ENCODE peak calls at places on chromosomes 11 and 22, in nine cellular contexts. One of them, this sample, is unnamed.

GRCh38 chr11:64371201-64371600 is 12.2 kb downstream of the RPS6KA4 start:
- DNase-seq in GM03348: no peak
- DNase-seq in ELR: no peak
- DNase-seq in RPMI8226: no peak
- DNase-seq in progenitor cell of endocrine pancreas: no peak
- DNase-seq in HEK293T: no peak
- DNase-seq in astrocyte: no peak
- DNase-seq in activated CD4-positive, alpha-beta T cell treated with anti-CD3 and anti-CD28 coated beads for 4 hours: no peak
- DNase-seq in PC-9: no peak
- DNase-seq in this sample: no peak

GRCh38 chr22:29269230-29269604 is 1.1 kb downstream of the EWSR1 start:
- DNase-seq in GM03348: no peak
- DNase-seq in ELR: no peak
- DNase-seq in RPMI8226: peak
- DNase-seq in progenitor cell of endocrine pancreas: no peak
- DNase-seq in HEK293T: no peak
- DNase-seq in astrocyte: no peak
- DNase-seq in activated CD4-positive, alpha-beta T cell treated with anti-CD3 and anti-CD28 coated beads for 4 hours: no peak
- DNase-seq in PC-9: no peak
- DNase-seq in this sample: no peak

GRCh38 chr22:29700949-29701927 is 18.6 kb upstream of the CABP7 start:
- DNase-seq in GM03348: no peak
- DNase-seq in ELR: peak
- DNase-seq in RPMI8226: no peak
- DNase-seq in progenitor cell of endocrine pancreas: no peak
- DNase-seq in HEK293T: peak
- DNase-seq in astrocyte: peak
- DNase-seq in activated CD4-positive, alpha-beta T cell treated with anti-CD3 and anti-CD28 coated beads for 4 hours: peak
- DNase-seq in PC-9: peak
- DNase-seq in this sample: no peak

GRCh38 chr11:2867142-2867541 is 18.4 kb downstream of the CDKN1C start:
- DNase-seq in GM03348: no peak
- DNase-seq in ELR: no peak
- DNase-seq in RPMI8226: no peak
- DNase-seq in progenitor cell of endocrine pancreas: no peak
- DNase-seq in HEK293T: no peak
- DNase-seq in astrocyte: no peak
- DNase-seq in activated CD4-positive, alpha-beta T cell treated with anti-CD3 and anti-CD28 coated beads for 4 hours: no peak
- DNase-seq in PC-9: no peak
- DNase-seq in this sample: no peak

GRCh38 chr11:34151166-34151565 is 45.7 kb downstream of the NAT10 start:
- DNase-seq in GM03348: no peak
- DNase-seq in ELR: no peak
- DNase-seq in RPMI8226: no peak
- DNase-seq in progenitor cell of endocrine pancreas: no peak
- DNase-seq in HEK293T: no peak
- DNase-seq in astrocyte: no peak
- DNase-seq in activated CD4-positive, alpha-beta T cell treated with anti-CD3 and anti-CD28 coated beads for 4 hours: no peak
- DNase-seq in PC-9: no peak
- DNase-seq in this sample: no peak

GRCh38 chr11:116312560-116313340 is 460.0 kb downstream of the BUD13 start:
- DNase-seq in GM03348: no peak
- DNase-seq in ELR: no peak
- DNase-seq in RPMI8226: peak
- DNase-seq in progenitor cell of endocrine pancreas: no peak
- DNase-seq in HEK293T: no peak
- DNase-seq in astrocyte: peak
- DNase-seq in activated CD4-positive, alpha-beta T cell treated with anti-CD3 and anti-CD28 coated beads for 4 hours: no peak
- DNase-seq in PC-9: no peak
- DNase-seq in this sample: no peak

GRCh38 chr11:70016666-70017347 is 61.3 kb upstream of the ANO1 start:
- DNase-seq in GM03348: peak
- DNase-seq in ELR: peak
- DNase-seq in RPMI8226: no peak
- DNase-seq in progenitor cell of endocrine pancreas: no peak
- DNase-seq in HEK293T: no peak
- DNase-seq in astrocyte: peak
- DNase-seq in activated CD4-positive, alpha-beta T cell treated with anti-CD3 and anti-CD28 coated beads for 4 hours: no peak
- DNase-seq in PC-9: peak
- DNase-seq in this sample: peak

GRCh38 chr22:23685205-23685784 is 5.5 kb upstream of the RGL4 start:
- DNase-seq in GM03348: peak
- DNase-seq in ELR: peak
- DNase-seq in RPMI8226: no peak
- DNase-seq in progenitor cell of endocrine pancreas: no peak
- DNase-seq in HEK293T: no peak
- DNase-seq in astrocyte: peak
- DNase-seq in activated CD4-positive, alpha-beta T cell treated with anti-CD3 and anti-CD28 coated beads for 4 hours: no peak
- DNase-seq in PC-9: no peak
- DNase-seq in this sample: no peak

GRCh38 chr22:27435839-27436581 is 365.5 kb downstream of the MN1 start:
- DNase-seq in GM03348: peak
- DNase-seq in ELR: peak
- DNase-seq in RPMI8226: no peak
- DNase-seq in progenitor cell of endocrine pancreas: no peak
- DNase-seq in HEK293T: no peak
- DNase-seq in astrocyte: peak
- DNase-seq in activated CD4-positive, alpha-beta T cell treated with anti-CD3 and anti-CD28 coated beads for 4 hours: no peak
- DNase-seq in PC-9: peak
- DNase-seq in this sample: no peak

GRCh38 chr11:71977743-71978418 is 20.8 kb upstream of the IL18BP start:
- DNase-seq in GM03348: peak
- DNase-seq in ELR: peak
- DNase-seq in RPMI8226: peak
- DNase-seq in progenitor cell of endocrine pancreas: no peak
- DNase-seq in HEK293T: peak
- DNase-seq in astrocyte: peak
- DNase-seq in activated CD4-positive, alpha-beta T cell treated with anti-CD3 and anti-CD28 coated beads for 4 hours: peak
- DNase-seq in PC-9: peak
- DNase-seq in this sample: peak

GRCh38 chr11:62054484-62055121 is 69.2 kb upstream of the INCENP start:
- DNase-seq in GM03348: no peak
- DNase-seq in ELR: peak
- DNase-seq in RPMI8226: peak
- DNase-seq in progenitor cell of endocrine pancreas: no peak
- DNase-seq in HEK293T: peak
- DNase-seq in astrocyte: no peak
- DNase-seq in activated CD4-positive, alpha-beta T cell treated with anti-CD3 and anti-CD28 coated beads for 4 hours: no peak
- DNase-seq in PC-9: peak
- DNase-seq in this sample: peak

GRCh38 chr11:133816146-133816545 is 29.2 kb downstream of the SPATA19 start:
- DNase-seq in GM03348: no peak
- DNase-seq in ELR: no peak
- DNase-seq in RPMI8226: no peak
- DNase-seq in progenitor cell of endocrine pancreas: no peak
- DNase-seq in HEK293T: no peak
- DNase-seq in astrocyte: no peak
- DNase-seq in activated CD4-positive, alpha-beta T cell treated with anti-CD3 and anti-CD28 coated beads for 4 hours: no peak
- DNase-seq in PC-9: no peak
- DNase-seq in this sample: no peak

GRCh38 chr11:47373876-47374820 is 4.2 kb downstream of the SPI1 start:
- DNase-seq in GM03348: peak
- DNase-seq in ELR: peak
- DNase-seq in RPMI8226: peak
- DNase-seq in progenitor cell of endocrine pancreas: peak
- DNase-seq in HEK293T: peak
- DNase-seq in astrocyte: peak
- DNase-seq in activated CD4-positive, alpha-beta T cell treated with anti-CD3 and anti-CD28 coated beads for 4 hours: peak
- DNase-seq in PC-9: no peak
- DNase-seq in this sample: peak

GRCh38 chr11:121099885-121100284 is 1.2 kb upstream of the TECTA start:
- DNase-seq in GM03348: no peak
- DNase-seq in ELR: peak
- DNase-seq in RPMI8226: no peak
- DNase-seq in progenitor cell of endocrine pancreas: no peak
- DNase-seq in HEK293T: no peak
- DNase-seq in astrocyte: peak
- DNase-seq in activated CD4-positive, alpha-beta T cell treated with anti-CD3 and anti-CD28 coated beads for 4 hours: no peak
- DNase-seq in PC-9: no peak
- DNase-seq in this sample: no peak

GRCh38 chr11:128497057-128497957 is 90.1 kb downstream of the ETS1 start:
- DNase-seq in GM03348: peak
- DNase-seq in ELR: peak
- DNase-seq in RPMI8226: peak
- DNase-seq in progenitor cell of endocrine pancreas: no peak
- DNase-seq in HEK293T: no peak
- DNase-seq in astrocyte: peak
- DNase-seq in activated CD4-positive, alpha-beta T cell treated with anti-CD3 and anti-CD28 coated beads for 4 hours: no peak
- DNase-seq in PC-9: peak
- DNase-seq in this sample: no peak

GRCh38 chr11:89441606-89442005 is 49.6 kb downstream of the NOX4 start:
- DNase-seq in GM03348: no peak
- DNase-seq in ELR: no peak
- DNase-seq in RPMI8226: no peak
- DNase-seq in progenitor cell of endocrine pancreas: no peak
- DNase-seq in HEK293T: no peak
- DNase-seq in astrocyte: no peak
- DNase-seq in activated CD4-positive, alpha-beta T cell treated with anti-CD3 and anti-CD28 coated beads for 4 hours: no peak
- DNase-seq in PC-9: no peak
- DNase-seq in this sample: peak

GRCh38 chr22:49724030-49724892 is 103.4 kb downstream of the BRD1 start:
- DNase-seq in GM03348: no peak
- DNase-seq in ELR: no peak
- DNase-seq in RPMI8226: peak
- DNase-seq in progenitor cell of endocrine pancreas: no peak
- DNase-seq in HEK293T: no peak
- DNase-seq in astrocyte: no peak
- DNase-seq in activated CD4-positive, alpha-beta T cell treated with anti-CD3 and anti-CD28 coated beads for 4 hours: no peak
- DNase-seq in PC-9: no peak
- DNase-seq in this sample: no peak

GRCh38 chr22:50675553-50676199 is 3.1 kb downstream of the SHANK3 start:
- DNase-seq in GM03348: no peak
- DNase-seq in ELR: no peak
- DNase-seq in RPMI8226: no peak
- DNase-seq in progenitor cell of endocrine pancreas: no peak
- DNase-seq in HEK293T: no peak
- DNase-seq in astrocyte: no peak
- DNase-seq in activated CD4-positive, alpha-beta T cell treated with anti-CD3 and anti-CD28 coated beads for 4 hours: no peak
- DNase-seq in PC-9: peak
- DNase-seq in this sample: no peak

GRCh38 chr22:35465109-35465701 is 65.3 kb downstream of the MCM5 start:
- DNase-seq in GM03348: no peak
- DNase-seq in ELR: no peak
- DNase-seq in RPMI8226: no peak
- DNase-seq in progenitor cell of endocrine pancreas: no peak
- DNase-seq in HEK293T: no peak
- DNase-seq in astrocyte: no peak
- DNase-seq in activated CD4-positive, alpha-beta T cell treated with anti-CD3 and anti-CD28 coated beads for 4 hours: no peak
- DNase-seq in PC-9: no peak
- DNase-seq in this sample: no peak

GRCh38 chr22:24162377-24162927 is 18.8 kb upstream of the SUSD2 start:
- DNase-seq in GM03348: no peak
- DNase-seq in ELR: no peak
- DNase-seq in RPMI8226: no peak
- DNase-seq in progenitor cell of endocrine pancreas: no peak
- DNase-seq in HEK293T: no peak
- DNase-seq in astrocyte: no peak
- DNase-seq in activated CD4-positive, alpha-beta T cell treated with anti-CD3 and anti-CD28 coated beads for 4 hours: no peak
- DNase-seq in PC-9: no peak
- DNase-seq in this sample: no peak

GRCh38 chr11:3959015-3959917 is 103.8 kb downstream of the STIM1 start:
- DNase-seq in GM03348: peak
- DNase-seq in ELR: peak
- DNase-seq in RPMI8226: no peak
- DNase-seq in progenitor cell of endocrine pancreas: no peak
- DNase-seq in HEK293T: peak
- DNase-seq in astrocyte: peak
- DNase-seq in activated CD4-positive, alpha-beta T cell treated with anti-CD3 and anti-CD28 coated beads for 4 hours: no peak
- DNase-seq in PC-9: no peak
- DNase-seq in this sample: no peak

GRCh38 chr11:74268451-74268850 is 43.0 kb downstream of the P4HA3 start:
- DNase-seq in GM03348: no peak
- DNase-seq in ELR: no peak
- DNase-seq in RPMI8226: no peak
- DNase-seq in progenitor cell of endocrine pancreas: no peak
- DNase-seq in HEK293T: no peak
- DNase-seq in astrocyte: no peak
- DNase-seq in activated CD4-positive, alpha-beta T cell treated with anti-CD3 and anti-CD28 coated beads for 4 hours: no peak
- DNase-seq in PC-9: peak
- DNase-seq in this sample: no peak

GRCh38 chr11:78081583-78081982 is 1.9 kb upstream of the NDUFC2 start:
- DNase-seq in GM03348: no peak
- DNase-seq in ELR: no peak
- DNase-seq in RPMI8226: no peak
- DNase-seq in progenitor cell of endocrine pancreas: no peak
- DNase-seq in HEK293T: no peak
- DNase-seq in astrocyte: no peak
- DNase-seq in activated CD4-positive, alpha-beta T cell treated with anti-CD3 and anti-CD28 coated beads for 4 hours: no peak
- DNase-seq in PC-9: no peak
- DNase-seq in this sample: no peak

GRCh38 chr11:113296447-113297205 is 17.8 kb upstream of the TTC12 start:
- DNase-seq in GM03348: no peak
- DNase-seq in ELR: peak
- DNase-seq in RPMI8226: peak
- DNase-seq in progenitor cell of endocrine pancreas: no peak
- DNase-seq in HEK293T: no peak
- DNase-seq in astrocyte: no peak
- DNase-seq in activated CD4-positive, alpha-beta T cell treated with anti-CD3 and anti-CD28 coated beads for 4 hours: no peak
- DNase-seq in PC-9: peak
- DNase-seq in this sample: peak

GRCh38 chr11:94866231-94866827 is 98.2 kb downstream of the AMOTL1 start:
- DNase-seq in GM03348: no peak
- DNase-seq in ELR: no peak
- DNase-seq in RPMI8226: no peak
- DNase-seq in progenitor cell of endocrine pancreas: no peak
- DNase-seq in HEK293T: no peak
- DNase-seq in astrocyte: no peak
- DNase-seq in activated CD4-positive, alpha-beta T cell treated with anti-CD3 and anti-CD28 coated beads for 4 hours: no peak
- DNase-seq in PC-9: no peak
- DNase-seq in this sample: no peak

GRCh38 chr11:30368394-30368793 is 45.5 kb downstream of the ARL14EP start:
- DNase-seq in GM03348: no peak
- DNase-seq in ELR: no peak
- DNase-seq in RPMI8226: no peak
- DNase-seq in progenitor cell of endocrine pancreas: no peak
- DNase-seq in HEK293T: no peak
- DNase-seq in astrocyte: no peak
- DNase-seq in activated CD4-positive, alpha-beta T cell treated with anti-CD3 and anti-CD28 coated beads for 4 hours: no peak
- DNase-seq in PC-9: no peak
- DNase-seq in this sample: no peak

GRCh38 chr11:57491371-57492061 is 24.0 kb downstream of the SLC43A1 start:
- DNase-seq in GM03348: peak
- DNase-seq in ELR: peak
- DNase-seq in RPMI8226: peak
- DNase-seq in progenitor cell of endocrine pancreas: peak
- DNase-seq in HEK293T: peak
- DNase-seq in astrocyte: no peak
- DNase-seq in activated CD4-positive, alpha-beta T cell treated with anti-CD3 and anti-CD28 coated beads for 4 hours: peak
- DNase-seq in PC-9: no peak
- DNase-seq in this sample: no peak

GRCh38 chr11:128095459-128096096 is 491.8 kb downstream of the ETS1 start:
- DNase-seq in GM03348: peak
- DNase-seq in ELR: peak
- DNase-seq in RPMI8226: no peak
- DNase-seq in progenitor cell of endocrine pancreas: no peak
- DNase-seq in HEK293T: no peak
- DNase-seq in astrocyte: peak
- DNase-seq in activated CD4-positive, alpha-beta T cell treated with anti-CD3 and anti-CD28 coated beads for 4 hours: no peak
- DNase-seq in PC-9: peak
- DNase-seq in this sample: no peak

GRCh38 chr22:25048659-25049657 is 96.4 kb downstream of the KIAA1671 start:
- DNase-seq in GM03348: peak
- DNase-seq in ELR: peak
- DNase-seq in RPMI8226: peak
- DNase-seq in progenitor cell of endocrine pancreas: peak
- DNase-seq in HEK293T: peak
- DNase-seq in astrocyte: peak
- DNase-seq in activated CD4-positive, alpha-beta T cell treated with anti-CD3 and anti-CD28 coated beads for 4 hours: peak
- DNase-seq in PC-9: peak
- DNase-seq in this sample: peak

GRCh38 chr22:50074551-50075042 is 10.6 kb downstream of the MLC1 start:
- DNase-seq in GM03348: no peak
- DNase-seq in ELR: no peak
- DNase-seq in RPMI8226: peak
- DNase-seq in progenitor cell of endocrine pancreas: no peak
- DNase-seq in HEK293T: no peak
- DNase-seq in astrocyte: no peak
- DNase-seq in activated CD4-positive, alpha-beta T cell treated with anti-CD3 and anti-CD28 coated beads for 4 hours: no peak
- DNase-seq in PC-9: no peak
- DNase-seq in this sample: no peak

GRCh38 chr11:95991545-95991944 is 67.6 kb upstream of the MTMR2 start:
- DNase-seq in GM03348: peak
- DNase-seq in ELR: no peak
- DNase-seq in RPMI8226: no peak
- DNase-seq in progenitor cell of endocrine pancreas: no peak
- DNase-seq in HEK293T: no peak
- DNase-seq in astrocyte: peak
- DNase-seq in activated CD4-positive, alpha-beta T cell treated with anti-CD3 and anti-CD28 coated beads for 4 hours: no peak
- DNase-seq in PC-9: peak
- DNase-seq in this sample: no peak